ENCODE peak calls at places on chromosomes 16 and 17, in six cellular contexts. U is colonic mucosa, H is bronchial epithelial cell, T is RWPE2, L is mammary epithelial cell, G is cardiac muscle cell. R is an unnamed sample.

GRCh38 chr17:33292981-33293867 is at the start of gene ASIC2:
- DNase-seq in G (peak; percentile 66), H (peak; percentile 36), T (peak; percentile 67), U (peak; percentile 65), L (peak; percentile 62), R (no peak)

GRCh38 chr16:76486740-76487139 is 209.5 kb downstream of the CNTNAP4 start:
- DNase-seq in U (no peak), L (no peak), G (no peak), T (no peak), H (no peak), R (no peak)

GRCh38 chr17:78224226-78225087 is 7.0 kb upstream of the TMEM235 start:
- DNase-seq in U (no peak), H (no peak), G (no peak), L (no peak), T (no peak), R (no peak)

GRCh38 chr16:88507231-88507743 is 54.2 kb downstream of the ZFPM1 start:
- DNase-seq in L (peak; percentile 39), U (no peak), G (no peak), T (no peak), H (peak; percentile 43), R (no peak)

GRCh38 chr17:57455063-57455914 is 199.0 kb downstream of the MSI2 start:
- DNase-seq in U (no peak), G (no peak), H (no peak), L (no peak), T (no peak), R (no peak)

GRCh38 chr17:29588561-29589411 is 662 bp downstream of the GIT1 start:
- DNase-seq in H (no peak), G (peak; percentile 68), U (peak; percentile 45), L (no peak), T (no peak), R (no peak)

GRCh38 chr16:87165885-87166284 is 151.3 kb downstream of the C16orf95 start:
- DNase-seq in U (no peak), H (no peak), L (no peak), T (no peak), G (no peak), R (no peak)

GRCh38 chr17:8292639-8293395 is 2.4 kb downstream of the SLC25A35 start:
- DNase-seq in T (no peak), U (no peak), L (peak; percentile 14), H (no peak), G (no peak), R (no peak)

GRCh38 chr17:1273492-1274242 is 3.4 kb downstream of the BHLHA9 start:
- DNase-seq in U (no peak), L (no peak), T (no peak), H (no peak), G (no peak), R (no peak)

GRCh38 chr16:86070971-86071370 is 172.0 kb downstream of the IRF8 start:
- DNase-seq in L (no peak), U (no peak), T (no peak), G (no peak), H (no peak), R (no peak)

GRCh38 chr17:60613325-60613724 is 13.3 kb downstream of the PPM1D start:
- DNase-seq in T (no peak), U (no peak), L (no peak), H (no peak), G (no peak), R (no peak)

GRCh38 chr16:5036228-5037156 is 2.8 kb upstream of the NAGPA start:
- DNase-seq in H (peak; percentile 15), G (no peak), L (no peak), U (no peak), T (no peak), R (no peak)

GRCh38 chr17:5516060-5516792 is 29.9 kb downstream of the MIS12 start:
- DNase-seq in L (peak; percentile 90), T (no peak), U (no peak), H (peak; percentile 90), G (no peak), R (peak; percentile 98)

GRCh38 chr16:578870-579405 is 9.2 kb downstream of the PIGQ start:
- DNase-seq in U (peak; percentile 74), H (peak; percentile 35), L (no peak), T (no peak), G (peak; percentile 86), R (no peak)

GRCh38 chr16:13307861-13308260 is 406.5 kb downstream of the SHISA9 start:
- DNase-seq in U (no peak), T (no peak), L (no peak), G (no peak), H (no peak), R (peak; percentile 50)

GRCh38 chr16:52770828-52771227 is 223.9 kb upstream of the TOX3 start:
- DNase-seq in U (no peak), H (no peak), G (peak; percentile 24), L (no peak), T (no peak), R (no peak)
- H3K27me3 ChIP-seq in U (no peaks in the 10 kb centered on the region), H (no peaks in the 10 kb centered on the region), G (peaks cover 40% of the 10 kb centered on the region), L (no peaks in the 10 kb centered on the region), T (no peaks in the 10 kb centered on the region), R (no peaks in the 10 kb centered on the region)

GRCh38 chr16:10610499-10611184 is 30.2 kb upstream of the EMP2 start:
- DNase-seq in L (no peak), H (no peak), U (no peak), T (no peak), G (no peak), R (no peak)

GRCh38 chr16:10606607-10607006 is 26.2 kb upstream of the EMP2 start:
- DNase-seq in T (no peak), H (no peak), G (no peak), L (no peak), U (no peak), R (no peak)

GRCh38 chr16:10609410-10609774 is 29.0 kb upstream of the EMP2 start:
- DNase-seq in G (no peak), U (no peak), L (no peak), H (peak; percentile 61), T (no peak), R (peak; percentile 26)

GRCh38 chr16:10607157-10607556 is 26.8 kb upstream of the EMP2 start:
- DNase-seq in G (no peak), H (no peak), U (no peak), L (no peak), T (no peak), R (no peak)

GRCh38 chr16:10608687-10609409 is 28.4 kb upstream of the EMP2 start:
- DNase-seq in H (no peak), U (no peak), T (no peak), L (no peak), G (peak; percentile 38), R (no peak)
- H3K4me3 ChIP-seq in H (no peak overlapping the region), U (no peak overlapping the region), T (no peak overlapping the region), L (no peak overlapping the region), G (no peak overlapping the region), R (no peak overlapping the region)

DNA sequence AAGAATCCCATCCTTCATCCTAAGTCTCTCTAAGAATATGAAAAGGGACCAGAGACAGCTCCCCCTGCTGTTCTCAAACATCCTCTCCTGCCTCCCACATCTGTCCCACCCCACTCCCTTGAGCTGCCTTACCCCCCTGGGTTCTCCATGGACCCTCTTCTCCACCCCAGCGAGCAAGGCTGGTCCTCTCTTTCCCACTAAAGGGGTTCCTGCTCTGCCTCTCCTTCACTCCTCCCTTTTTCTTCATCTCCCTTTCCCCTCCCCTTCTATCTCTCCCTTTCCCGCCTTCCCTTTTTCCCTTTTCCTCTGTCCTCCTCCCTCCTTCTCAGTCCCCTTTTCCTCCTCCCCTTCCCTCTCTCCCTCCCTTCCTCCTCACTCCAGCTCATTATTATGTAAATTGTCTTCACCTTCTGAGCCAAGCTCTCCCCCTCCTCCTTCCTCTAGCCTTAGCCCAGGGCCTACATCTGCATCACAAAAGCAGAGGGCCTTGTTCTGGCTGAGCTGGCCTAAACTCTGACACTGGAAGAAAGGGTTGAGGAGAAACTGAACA is 90.0 kb downstream of the GNAO1 start:
- DNase-seq in H (peak; percentile 10), T (no peak), L (no peak), U (no peak), G (no peak), R (no peak)
- TF ChIP-seq CTCF in H (peak; percentile 37), T (peak; percentile 47), L (peak; percentile 18), U (no peak), G (peak; percentile 43), R (peak; percentile 52)

GRCh38 chr17:48555183-48555615 is 10.3 kb upstream of the HOXB2 start:
- DNase-seq in T (no peak), G (peak; percentile 84), H (no peak), U (no peak), L (peak; percentile 87), R (no peak)
- H3K27me3 ChIP-seq in T (no peaks in the 10 kb centered on the region), G (peaks cover 78% of the 10 kb centered on the region), H (peaks cover 78% of the 10 kb centered on the region), U (no peaks in the 10 kb centered on the region), L (no peaks in the 10 kb centered on the region), R (peaks cover 36% of the 10 kb centered on the region)

DNA sequence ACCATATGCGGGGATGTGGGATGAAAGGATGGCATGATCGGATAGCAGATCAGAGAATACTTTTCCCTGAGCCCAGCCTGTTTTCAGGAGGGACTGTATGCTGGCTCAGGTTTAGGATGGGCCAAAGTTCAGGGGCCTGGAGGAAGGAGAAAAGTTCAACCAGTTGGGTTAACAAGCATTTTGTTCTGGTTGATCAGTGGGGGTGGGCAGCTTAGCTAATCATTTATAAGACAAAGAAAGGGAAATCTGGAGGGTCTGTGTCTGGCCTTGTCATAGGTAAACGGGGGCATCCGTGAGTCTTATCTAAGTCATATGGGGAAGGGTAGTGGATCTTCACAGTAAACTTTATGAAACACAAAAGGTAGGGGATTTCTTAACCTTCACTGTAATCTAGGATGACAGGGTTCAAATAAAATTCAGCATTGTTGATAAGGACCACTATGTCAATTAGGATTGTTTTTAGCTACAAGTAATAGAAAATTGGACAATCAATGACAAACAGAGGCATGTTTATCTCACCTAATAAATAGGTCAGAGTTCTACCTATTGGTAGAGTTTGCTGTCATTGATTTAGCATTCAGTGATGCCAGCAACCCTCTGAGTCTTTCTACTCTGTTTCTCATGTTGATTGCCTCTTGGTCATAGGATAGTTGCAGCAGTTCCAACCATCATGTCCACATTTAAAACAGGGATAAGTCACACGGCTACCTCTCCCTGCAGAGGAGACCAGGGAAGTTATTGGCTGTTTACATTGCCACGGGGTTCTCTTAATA is 11.4 kb downstream of the PCTP start:
- DNase-seq in L (no peak), T (no peak), G (no peak), U (no peak), H (no peak), R (no peak)
- H3K4me3 ChIP-seq in L (no peak overlapping the region), T (no peak overlapping the region), G (no peak overlapping the region), U (no peak overlapping the region), H (no peak overlapping the region), R (no peak overlapping the region)

R was measured in BJ.